ENCODE peak calls at places on chromosomes 4 and X, in nine cellular contexts. Q is epithelial cell of esophagus; O is NCI-H446; Z is HS-5; R is CD8-positive, alpha-beta memory T cell; K is T-helper 2 cell; D is fibroblast of mammary gland; F is GM19239; N is cardiac muscle cell. Y is an unnamed sample.

GRCh38 chr4:70197842-70198241 is 2.3 kb downstream of the ODAM start:
- DNase-seq in F (no peak), Q (no peak), K (no peak), R (no peak), D (no peak), Z (no peak), O (no peak), N (peak), Y (no peak)

GRCh38 chrX:5829060-5829459 is 399.6 kb downstream of the NLGN4X start:
- DNase-seq in R (no peak), Z (no peak), D (no peak), F (no peak), O (no peak), N (no peak), Q (peak), K (no peak), Y (no peak)

GRCh38 chr4:186307497-186307896 is 41.5 kb downstream of the F11 start:
- DNase-seq in Z (no peak), Q (no peak), K (no peak), R (no peak), D (no peak), N (no peak), O (no peak), F (no peak), Y (no peak)

GRCh38 chr4:107863850-107864371 is 39.2 kb downstream of the SGMS2 start:
- DNase-seq in Q (peak), K (no peak), O (no peak), D (peak), F (no peak), Z (no peak), R (no peak), N (peak), Y (no peak)

GRCh38 chrX:39385022-39385421 is 583.8 kb downstream of the MID1IP1 start:
- DNase-seq in R (no peak), N (no peak), Q (no peak), F (no peak), Z (no peak), D (no peak), K (no peak), O (no peak), Y (no peak)

GRCh38 chr4:75555294-75556164 is at the start of gene ODAPH:
- DNase-seq in K (no peak), N (no peak), F (peak), Z (peak), O (no peak), Q (peak), D (peak), R (no peak), Y (no peak)

GRCh38 chr4:44629280-44629866 is 22.1 kb downstream of the YIPF7 start:
- DNase-seq in N (peak), D (peak), Q (peak), K (no peak), O (peak), F (peak), R (peak), Z (peak), Y (peak)

GRCh38 chr4:174381419-174381818 is 97.7 kb downstream of the CEP44 start:
- DNase-seq in Z (no peak), D (no peak), F (no peak), O (no peak), K (no peak), Q (no peak), R (no peak), N (no peak), Y (no peak)

GRCh38 chr4:5751073-5751917 is 40.3 kb downstream of the EVC start:
- DNase-seq in N (peak), Q (peak), Z (no peak), D (peak), O (no peak), R (no peak), K (no peak), F (no peak), Y (no peak)

GRCh38 chrX:133434197-133434820 is 19.0 kb upstream of the GPC4 start:
- DNase-seq in R (no peak), D (no peak), N (no peak), O (no peak), K (no peak), Q (no peak), F (no peak), Z (no peak), Y (no peak)

Y was measured in CD4-positive, alpha-beta T cell.